ENCODE peak calls at places on chromosome 16, in four cellular contexts. D, S, J and E are unnamed samples.

GRCh38 chr16:82016268-82016667 is 5.0 kb upstream of the SDR42E1 start:
- DNase-seq in D (no peak), J (no peak), S (no peak), E (peak; percentile 84)

GRCh38 chr16:68237243-68238028 is 1.5 kb upstream of the ESRP2 start:
- DNase-seq in D (peak; percentile 99), S (peak; percentile 97), J (peak; percentile 100), E (peak; percentile 98)

GRCh38 chr16:11783319-11784047 is 13.6 kb downstream of the ZC3H7A start:
- DNase-seq in S (no peak), J (no peak), D (no peak), E (peak; percentile 84)

GRCh38 chr16:3173892-3174617 is 13.9 kb upstream of the OR1F1 start:
- DNase-seq in D (no peak), J (peak; percentile 95), S (no peak), E (no peak)

GRCh38 chr16:68901910-68902309 is 58.6 kb downstream of the TANGO6 start:
- DNase-seq in J (no peak), S (no peak), D (no peak), E (peak; percentile 70)

GRCh38 chr16:30875881-30876791 is 17.7 kb downstream of the BCL7C start:
- DNase-seq in J (no peak), S (no peak), D (no peak), E (peak; percentile 25)

GRCh38 chr16:5321925-5322324 is 224.3 kb upstream of the EEF2KMT start:
- DNase-seq in S (no peak), J (no peak), D (no peak), E (no peak)

GRCh38 chr16:51544850-51545467 is 393.9 kb upstream of the SALL1 start:
- DNase-seq in J (peak; percentile 81), D (no peak), S (no peak), E (no peak)

GRCh38 chr16:81708459-81709368 is 70.4 kb upstream of the PLCG2 start:
- DNase-seq in J (no peak), S (no peak), D (no peak), E (no peak)

GRCh38 chr16:51538707-51539604 is 387.9 kb upstream of the SALL1 start:
- DNase-seq in J (peak; percentile 65), D (no peak), S (no peak), E (peak; percentile 89)

GRCh38 chr16:1917056-1917664 is 1.1 kb downstream of the HS3ST6 start:
- DNase-seq in J (no peak), S (no peak), D (no peak), E (no peak)
- H3K4me3 ChIP-seq in J (no peak overlapping the region), S (no peak overlapping the region), D (no peak overlapping the region), E (no peak overlapping the region)

GRCh38 chr16:85913141-85913601 is 14.2 kb downstream of the IRF8 start:
- DNase-seq in S (no peak), D (no peak), J (no peak), E (no peak)

GRCh38 chr16:85913688-85914422 is 14.9 kb downstream of the IRF8 start:
- DNase-seq in D (no peak), S (no peak), J (no peak), E (no peak)

GRCh38 chr16:85916141-85916890 is 17.4 kb downstream of the IRF8 start:
- DNase-seq in J (no peak), S (no peak), D (peak; percentile 82), E (peak; percentile 37)

GRCh38 chr16:85915125-85915845 is 16.3 kb downstream of the IRF8 start:
- DNase-seq in D (peak; percentile 14), S (no peak), J (no peak), E (no peak)

DNA sequence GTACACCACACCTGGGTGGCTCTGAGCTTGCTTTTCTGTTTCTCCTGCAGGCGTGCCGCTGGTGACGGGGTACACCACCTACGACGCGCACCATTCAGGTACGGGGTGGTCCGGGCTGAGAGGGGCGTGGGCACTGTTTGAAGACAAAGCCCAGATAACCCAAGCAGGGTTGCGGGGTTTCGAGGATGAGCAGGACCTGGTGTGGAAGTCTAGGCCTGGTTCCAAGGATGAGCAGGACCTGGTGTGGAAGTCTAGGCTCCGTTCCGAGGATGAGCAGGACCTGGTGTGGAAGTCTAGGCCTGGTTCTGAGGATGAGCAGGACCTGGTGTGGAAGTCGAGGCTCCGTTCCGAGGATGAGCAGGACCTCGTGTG is 15.4 kb downstream of the IRF8 start:
- DNase-seq in D (peak; percentile 12), J (no peak), S (no peak), E (no peak)
- TF ChIP-seq CTCF in D (no peak), J (no peak), S (no peak), E (no peak)

DNA sequence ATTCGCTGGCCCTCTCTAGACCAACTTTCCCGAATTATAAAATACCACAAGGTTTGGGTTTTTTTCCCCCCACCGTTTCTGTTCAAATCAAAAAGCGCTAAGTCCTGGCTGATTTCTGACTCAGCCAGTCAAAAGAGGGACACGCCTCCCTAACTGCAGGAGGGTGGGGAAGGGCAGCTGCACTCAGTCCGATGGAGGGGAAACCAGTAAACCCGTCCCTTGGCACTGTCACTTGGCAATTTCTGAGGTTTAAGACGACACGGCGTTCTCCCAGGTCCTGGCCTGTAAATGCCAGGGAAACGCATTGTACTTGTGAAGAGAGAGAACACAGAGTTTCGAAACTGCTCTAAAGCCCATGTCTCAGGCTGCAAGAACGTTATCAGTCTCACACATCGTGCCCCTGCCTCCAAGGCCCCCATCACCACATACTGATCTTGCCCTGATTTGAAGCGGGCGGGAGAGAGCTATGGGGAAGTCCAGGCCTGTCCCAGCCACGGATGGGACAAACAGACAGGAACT is 57.9 kb downstream of the ZFHX3 start:
- DNase-seq in S (no peak), J (peak; percentile 68), D (peak; percentile 63), E (peak; percentile 73)
- H3K4me3 ChIP-seq in S (no peak overlapping the region), J (no peak overlapping the region), D (peak overlapping the region; percentile 30), E (peak overlapping the region; percentile 52)

GRCh38 chr16:71460246-71460645 is 1.8 kb downstream of the ZNF23 start:
- DNase-seq in S (no peak), D (no peak), J (no peak), E (peak; percentile 80)
- TF ChIP-seq CTCF in S (no peak), D (no peak), J (no peak), E (no peak)

DNA sequence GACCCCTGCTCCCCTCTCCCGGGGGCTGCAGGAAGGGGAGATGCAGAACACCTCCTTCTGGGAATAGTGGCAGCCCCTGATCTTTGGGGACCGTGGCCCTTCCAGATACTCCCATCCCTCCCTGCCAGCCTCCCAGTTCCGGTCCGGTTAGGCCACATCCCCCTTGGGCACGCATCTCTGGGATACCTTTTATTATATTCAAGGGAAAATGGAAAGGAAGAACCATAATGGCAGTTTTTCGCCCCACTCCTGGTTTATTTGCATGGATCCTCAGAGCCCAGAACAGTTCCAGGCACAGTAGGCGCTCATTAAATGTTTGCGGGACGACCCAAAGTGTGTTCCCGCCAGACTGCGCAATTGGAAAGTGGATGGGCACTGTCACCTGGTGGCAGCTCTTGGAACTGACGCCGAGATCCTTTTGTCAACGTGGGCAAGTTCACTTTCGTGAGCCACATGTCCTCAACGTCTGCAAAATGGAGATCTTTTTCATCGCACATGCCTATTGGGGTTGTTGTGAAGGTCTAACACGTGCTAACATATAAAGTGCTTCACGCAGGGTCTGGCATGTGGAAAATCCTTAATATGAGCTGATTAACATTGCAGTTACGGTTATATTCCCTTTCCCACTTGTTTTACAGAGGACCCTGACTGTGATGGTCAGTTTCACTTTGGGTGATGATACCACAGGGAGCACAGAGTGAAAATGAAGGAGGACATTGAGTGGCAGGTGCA is 1.6 kb upstream of the GPRC5B start:
- DNase-seq in J (peak; percentile 95), S (peak; percentile 68), D (peak; percentile 76), E (peak; percentile 88)
- H3K4me3 ChIP-seq in J (no peak overlapping the region), S (no peak overlapping the region), D (peak overlapping the region; percentile 93), E (peak overlapping the region; percentile 31)